ENCODE peak calls at places on chromosomes 6 and 20, in seven cellular contexts. N is kidney, Y is lower leg skin, D is tibial artery, X is epithelial cell of esophagus, P is mucosa of descending colon, F is fibroblast of the aortic adventitia. O is an unnamed sample.

GRCh38 chr20:9015984-9016324 is 52.9 kb upstream of the PLCB4 start:
- DNase-seq in Y (no peak), D (no peak), X (peak; percentile 56), F (peak; percentile 44), N (no peak), P (no peak), O (no peak)

GRCh38 chr6:122704086-122704485 is 75.4 kb upstream of the FABP7 start:
- DNase-seq in D (no peak), N (no peak), P (no peak), X (no peak), Y (no peak), F (no peak), O (no peak)

GRCh38 chr6:22025468-22026159 is 271.2 kb downstream of the PRL start:
- DNase-seq in F (peak; percentile 96), P (no peak), D (no peak), N (peak; percentile 71), Y (no peak), X (peak; percentile 74), O (peak; percentile 87)

GRCh38 chr20:35603695-35604443 is 11.8 kb upstream of the SPAG4 start:
- DNase-seq in P (no peak), D (peak; percentile 54), F (no peak), X (no peak), N (peak; percentile 23), Y (no peak), O (no peak)

GRCh38 chr6:133892444-133893323 is 3.8 kb downstream of the TCF21 start:
- DNase-seq in N (no peak), X (no peak), D (no peak), P (no peak), F (no peak), Y (no peak), O (peak; percentile 13)

GRCh38 chr20:46757754-46758678 is 48.6 kb downstream of the SLC2A10 start:
- DNase-seq in N (no peak), Y (peak; percentile 30), F (peak; percentile 67), P (no peak), D (peak; percentile 70), X (peak; percentile 60), O (peak; percentile 55)

GRCh38 chr20:54324652-54325285 is 116.9 kb downstream of the PFDN4 start:
- DNase-seq in N (no peak), P (no peak), F (no peak), D (no peak), X (no peak), Y (no peak), O (no peak)

GRCh38 chr6:156890627-156891300 is 113.6 kb downstream of the ARID1B start:
- DNase-seq in N (no peak), D (no peak), F (peak; percentile 34), Y (no peak), P (no peak), X (no peak), O (no peak)

GRCh38 chr20:9535457-9535856 is 21.1 kb downstream of the LAMP5 start:
- DNase-seq in F (no peak), N (no peak), D (no peak), P (no peak), X (no peak), Y (no peak), O (no peak)

GRCh38 chr6:56537223-56537770 is 105.4 kb downstream of the DST start:
- DNase-seq in Y (no peak), D (no peak), P (no peak), N (no peak), F (no peak), X (no peak), O (no peak)

GRCh38 chr6:132687306-132687705 is 26.5 kb downstream of the VNN1 start:
- DNase-seq in X (peak; percentile 89), N (no peak), F (peak; percentile 7), Y (no peak), D (no peak), P (no peak), O (peak; percentile 19)

GRCh38 chr6:102907181-102907580 is 1513.7 kb downstream of the GRIK2 start:
- DNase-seq in D (no peak), N (peak; percentile 36), Y (no peak), F (no peak), X (no peak), P (no peak), O (no peak)

GRCh38 chr6:142946181-142946923 is 1.4 kb upstream of the HIVEP2 start:
- DNase-seq in F (peak; percentile 98), D (peak; percentile 100), X (peak; percentile 100), Y (peak; percentile 97), N (peak; percentile 100), P (peak; percentile 98), O (peak; percentile 99)

GRCh38 chr6:151154418-151154817 is 85.3 kb upstream of the AKAP12 start:
- DNase-seq in Y (no peak), D (no peak), F (peak; percentile 24), P (no peak), X (peak; percentile 21), N (peak; percentile 83), O (peak; percentile 6)

GRCh38 chr6:16669227-16669626 is 92.0 kb downstream of the ATXN1 start:
- DNase-seq in N (no peak), Y (no peak), F (peak; percentile 72), D (no peak), P (no peak), X (peak; percentile 74), O (peak; percentile 86)

GRCh38 chr6:87822011-87822410 is 120.0 kb upstream of the AKIRIN2 start:
- DNase-seq in P (no peak), X (no peak), F (no peak), N (no peak), Y (no peak), D (no peak), O (peak; percentile 22)

GRCh38 chr6:110554966-110555460 is 78.6 kb upstream of the SLC22A16 start:
- DNase-seq in P (no peak), N (no peak), D (no peak), X (no peak), Y (no peak), F (no peak), O (no peak)

GRCh38 chr6:139230421-139230840 is 61.4 kb downstream of the TXLNB start:
- DNase-seq in N (no peak), Y (no peak), P (no peak), X (peak; percentile 60), D (no peak), F (peak; percentile 63), O (peak; percentile 36)

GRCh38 chr20:48782073-48782472 is 45.7 kb downstream of the PREX1 start:
- DNase-seq in D (no peak), X (no peak), F (no peak), P (no peak), N (no peak), Y (no peak), O (no peak)

GRCh38 chr6:4678506-4679300 is 97.5 kb upstream of the CDYL start:
- DNase-seq in F (no peak), X (no peak), N (no peak), Y (no peak), P (no peak), D (no peak), O (no peak)

GRCh38 chr6:2746557-2747061 is 4.1 kb downstream of the MYLK4 start:
- DNase-seq in X (no peak), N (no peak), D (no peak), F (no peak), Y (no peak), P (no peak), O (peak; percentile 32)

GRCh38 chr6:48111143-48111506 is at the start of gene PTCHD4:
- DNase-seq in X (peak; percentile 98), F (peak; percentile 63), N (no peak), P (no peak), Y (no peak), D (no peak), O (peak; percentile 77)

GRCh38 chr6:141833001-141833655 is 299.6 kb upstream of the GJE1 start:
- DNase-seq in P (no peak), N (no peak), F (no peak), Y (no peak), X (no peak), D (no peak), O (no peak)
- TF ChIP-seq CTCF in P (no peak), N (no peak), F (no peak), Y (no peak), X (no peak), D (no peak), O (no peak)

DNA sequence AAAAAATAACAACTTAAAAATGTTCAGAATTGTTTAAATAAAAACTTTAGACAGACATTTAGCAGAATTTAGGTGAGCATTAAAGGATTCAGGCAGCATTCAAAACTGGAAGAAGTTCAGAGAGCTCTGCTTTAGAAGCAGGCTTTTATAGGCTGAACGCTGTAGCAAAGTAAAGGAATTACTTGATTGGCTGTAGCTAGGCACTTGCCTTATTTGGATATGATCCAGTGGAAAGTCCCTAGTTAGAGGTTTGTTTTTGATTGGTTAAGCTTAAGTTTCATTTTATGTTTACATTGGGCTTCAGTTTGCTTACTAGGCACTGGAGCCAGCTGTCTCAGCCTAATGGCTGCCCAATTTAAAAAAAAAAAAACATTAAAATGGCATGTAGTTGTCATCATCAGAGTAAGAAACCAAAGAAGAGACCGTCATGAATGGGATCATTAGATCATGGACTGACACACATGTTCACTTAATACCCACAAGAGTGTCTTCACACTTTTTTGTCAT is 65.1 kb downstream of the CBFA2T2 start:
- DNase-seq in N (no peak), P (no peak), F (peak; percentile 93), D (no peak), X (peak; percentile 92), Y (no peak), O (peak; percentile 96)
- H3K4me3 ChIP-seq in N (no peak overlapping the region), P (no peak overlapping the region), F (no peak overlapping the region), D (peak overlapping the region; percentile 14), X (no peak overlapping the region), Y (no peak overlapping the region), O (no peak overlapping the region)

DNA sequence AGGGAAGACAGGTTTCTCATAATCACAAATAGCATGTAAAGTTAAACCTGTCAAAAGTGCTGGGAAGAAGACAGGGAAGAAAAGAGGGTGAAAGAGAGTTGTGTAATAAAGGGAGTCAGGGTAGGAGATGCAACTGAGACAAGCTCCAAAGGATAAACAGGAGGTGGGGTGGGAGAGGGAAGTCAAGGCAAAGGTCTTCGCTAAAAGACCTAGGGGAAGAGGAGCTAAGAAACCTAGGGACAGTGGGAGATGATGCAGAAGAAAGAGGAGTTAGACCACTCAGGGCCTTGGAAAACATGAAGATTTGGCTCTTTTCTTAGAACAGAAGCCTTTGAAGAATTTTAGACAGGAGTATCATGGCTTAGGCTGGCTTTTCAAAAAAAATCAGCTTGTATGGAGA is 7.0 kb downstream of the PRR3 start:
- DNase-seq in P (no peak), Y (no peak), F (no peak), D (no peak), X (no peak), N (no peak), O (no peak)
- TF ChIP-seq CTCF in P (no peak), Y (no peak), F (no peak), D (no peak), X (no peak), N (no peak), O (no peak)

DNA sequence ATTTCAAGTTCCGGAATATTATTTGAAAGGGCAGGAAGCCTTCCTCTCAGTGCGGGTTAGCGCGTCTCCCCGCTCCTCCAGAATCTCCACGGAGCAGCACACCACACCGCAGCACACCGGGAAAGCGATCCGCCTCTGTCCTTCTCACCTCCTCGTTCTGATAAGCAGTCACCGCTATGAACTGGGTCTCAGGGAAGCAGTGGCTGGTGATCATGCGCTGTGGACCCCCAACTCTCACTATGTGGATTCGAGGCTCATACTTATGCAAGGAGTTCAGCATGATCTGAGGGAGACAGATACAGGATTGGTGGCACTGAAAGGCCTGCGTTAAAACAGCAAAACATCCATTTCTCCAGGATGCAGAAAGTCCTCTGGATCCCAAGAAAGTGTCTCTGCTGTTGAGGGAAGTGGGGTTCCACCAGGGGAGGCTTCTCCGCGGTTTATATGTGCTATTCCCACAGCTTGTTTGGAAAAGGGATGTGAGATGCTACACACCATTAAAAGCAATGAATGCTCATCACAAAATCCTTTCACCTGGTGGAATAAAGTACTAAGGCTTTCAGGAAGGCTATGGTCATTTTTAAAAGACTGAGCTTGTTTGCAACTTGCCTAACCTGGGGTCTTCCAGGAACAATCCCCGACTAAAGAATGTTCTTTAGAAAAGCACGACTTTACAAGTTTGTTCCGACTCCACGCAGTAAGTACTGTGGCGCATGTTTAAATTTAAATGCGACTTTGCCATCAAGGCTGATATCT is 1.9 kb downstream of the TBXT start:
- DNase-seq in F (no peak), X (no peak), D (no peak), P (no peak), N (no peak), Y (no peak), O (no peak)
- H3K4me3 ChIP-seq in F (no peak overlapping the region), X (no peak overlapping the region), D (no peak overlapping the region), P (no peak overlapping the region), N (no peak overlapping the region), Y (no peak overlapping the region), O (no peak overlapping the region)